ENCODE peak calls at places on chromosome 16, in four cellular contexts. One of them, this sample, is unnamed.

GRCh38 chr16:84529607-84530006 is 25.1 kb upstream of the MEAK7 start:
- DNase-seq in GM23338: no peak
- DNase-seq in stomach: no peak
- DNase-seq in prostate gland: no peak
- DNase-seq in this sample: no peak

GRCh38 chr16:1326380-1326779 is 7.1 kb upstream of the BAIAP3 start:
- DNase-seq in prostate gland: no peak
- DNase-seq in GM23338: no peak
- DNase-seq in stomach: no peak
- DNase-seq in this sample: no peak

GRCh38 chr16:81770008-81770407 is 9.1 kb upstream of the PLCG2 start:
- DNase-seq in prostate gland: no peak
- DNase-seq in GM23338: no peak
- DNase-seq in stomach: no peak
- DNase-seq in this sample: no peak

GRCh38 chr16:62156971-62157370 is 120.7 kb upstream of the CDH8 start:
- DNase-seq in stomach: no peak
- DNase-seq in GM23338: no peak
- DNase-seq in prostate gland: no peak
- DNase-seq in this sample: no peak

GRCh38 chr16:69193860-69194259 is 6.9 kb downstream of the SNTB2 start:
- DNase-seq in prostate gland: no peak
- DNase-seq in GM23338: no peak
- DNase-seq in stomach: no peak
- DNase-seq in this sample: no peak

GRCh38 chr16:84207266-84207665 is 16.3 kb downstream of the ADAD2 start:
- DNase-seq in stomach: no peak
- DNase-seq in GM23338: no peak
- DNase-seq in prostate gland: no peak
- DNase-seq in this sample: no peak

GRCh38 chr16:19135896-19136438 is 22.2 kb downstream of the ITPRIPL2 start:
- DNase-seq in GM23338: no peak
- DNase-seq in stomach: peak; percentile 36
- DNase-seq in prostate gland: peak; percentile 69
- DNase-seq in this sample: no peak

GRCh38 chr16:58661199-58661830 is 23.3 kb downstream of the SLC38A7 start:
- DNase-seq in stomach: peak; percentile 41
- DNase-seq in prostate gland: peak; percentile 39
- DNase-seq in GM23338: peak; percentile 87
- DNase-seq in this sample: no peak

GRCh38 chr16:265711-266110 is 10.0 kb downstream of the RGS11 start:
- DNase-seq in GM23338: no peak
- DNase-seq in stomach: peak; percentile 49
- DNase-seq in prostate gland: no peak
- DNase-seq in this sample: no peak

GRCh38 chr16:47774661-47775060 is 313.5 kb downstream of the PHKB start:
- DNase-seq in prostate gland: no peak
- DNase-seq in stomach: peak; percentile 58
- DNase-seq in GM23338: peak; percentile 55
- DNase-seq in this sample: peak; percentile 64

GRCh38 chr16:11201498-11202259 is 54.3 kb downstream of the SOCS1 start:
- DNase-seq in GM23338: peak; percentile 75
- DNase-seq in stomach: peak; percentile 41
- DNase-seq in prostate gland: no peak
- DNase-seq in this sample: no peak

GRCh38 chr16:11386791-11387546 is 41.7 kb downstream of the RMI2 start:
- DNase-seq in GM23338: peak; percentile 93
- DNase-seq in prostate gland: no peak
- DNase-seq in stomach: peak; percentile 57
- DNase-seq in this sample: no peak

GRCh38 chr16:67598527-67598926 is 36.2 kb downstream of the CTCF start:
- DNase-seq in prostate gland: no peak
- DNase-seq in stomach: no peak
- DNase-seq in GM23338: no peak
- DNase-seq in this sample: no peak

GRCh38 chr16:51418258-51418657 is 267.2 kb upstream of the SALL1 start:
- DNase-seq in stomach: no peak
- DNase-seq in GM23338: peak; percentile 45
- DNase-seq in prostate gland: no peak
- DNase-seq in this sample: no peak

GRCh38 chr16:84058211-84058610 is 15.6 kb upstream of the SLC38A8 start:
- DNase-seq in stomach: no peak
- DNase-seq in GM23338: no peak
- DNase-seq in prostate gland: no peak
- DNase-seq in this sample: no peak

GRCh38 chr16:58284488-58284887 is 10.3 kb downstream of the PRSS54 start:
- DNase-seq in prostate gland: no peak
- DNase-seq in stomach: no peak
- DNase-seq in GM23338: no peak
- DNase-seq in this sample: no peak

GRCh38 chr16:89396156-89396555 is 94.2 kb downstream of the ANKRD11 start:
- DNase-seq in prostate gland: no peak
- DNase-seq in GM23338: no peak
- DNase-seq in stomach: no peak
- DNase-seq in this sample: no peak

GRCh38 chr16:84177740-84178070 is 9.2 kb downstream of the TAF1C start:
- DNase-seq in stomach: no peak
- DNase-seq in prostate gland: no peak
- DNase-seq in GM23338: no peak
- DNase-seq in this sample: no peak

GRCh38 chr16:88948781-88949490 is 28.1 kb downstream of the CBFA2T3 start:
- DNase-seq in prostate gland: no peak
- DNase-seq in stomach: no peak
- DNase-seq in GM23338: no peak
- DNase-seq in this sample: peak; percentile 66

GRCh38 chr16:53754938-53755910 is 51.3 kb downstream of the FTO start:
- DNase-seq in GM23338: no peak
- DNase-seq in prostate gland: no peak
- DNase-seq in stomach: peak; percentile 65
- DNase-seq in this sample: no peak

GRCh38 chr16:87416826-87417471 is 24.8 kb downstream of the MAP1LC3B start:
- DNase-seq in prostate gland: no peak
- DNase-seq in stomach: no peak
- DNase-seq in GM23338: no peak
- DNase-seq in this sample: no peak

GRCh38 chr16:67442581-67443255 is 11.8 kb downstream of the HSD11B2 start:
- DNase-seq in prostate gland: no peak
- DNase-seq in stomach: no peak
- DNase-seq in GM23338: no peak
- DNase-seq in this sample: no peak

GRCh38 chr16:22671301-22672076 is 142.5 kb upstream of the HS3ST2 start:
- DNase-seq in prostate gland: no peak
- DNase-seq in stomach: no peak
- DNase-seq in GM23338: peak; percentile 53
- DNase-seq in this sample: no peak

GRCh38 chr16:51852892-51853291 is 694.1 kb downstream of the TOX3 start:
- DNase-seq in stomach: no peak
- DNase-seq in GM23338: no peak
- DNase-seq in prostate gland: no peak
- DNase-seq in this sample: no peak

GRCh38 chr16:73083271-73083670 is 35.3 kb upstream of the ZFHX3 start:
- DNase-seq in GM23338: no peak
- DNase-seq in stomach: no peak
- DNase-seq in prostate gland: no peak
- DNase-seq in this sample: no peak

GRCh38 chr16:79561729-79562128 is 38.8 kb downstream of the MAF start:
- DNase-seq in GM23338: no peak
- DNase-seq in stomach: no peak
- DNase-seq in prostate gland: no peak
- DNase-seq in this sample: no peak

GRCh38 chr16:68469728-68470460 is 21.6 kb upstream of the SMPD3 start:
- DNase-seq in GM23338: no peak
- DNase-seq in stomach: no peak
- DNase-seq in prostate gland: no peak
- DNase-seq in this sample: no peak

GRCh38 chr16:70770291-70770967 is 30.5 kb downstream of the VAC14 start:
- DNase-seq in stomach: no peak
- DNase-seq in GM23338: no peak
- DNase-seq in prostate gland: no peak
- DNase-seq in this sample: no peak

GRCh38 chr16:70772493-70772892 is 28.5 kb downstream of the VAC14 start:
- DNase-seq in prostate gland: no peak
- DNase-seq in GM23338: no peak
- DNase-seq in stomach: no peak
- DNase-seq in this sample: no peak

GRCh38 chr16:70769761-70770160 is 31.2 kb downstream of the VAC14 start:
- DNase-seq in stomach: no peak
- DNase-seq in prostate gland: no peak
- DNase-seq in GM23338: no peak
- DNase-seq in this sample: no peak

GRCh38 chr16:70769131-70769530 is 31.8 kb downstream of the VAC14 start:
- DNase-seq in GM23338: no peak
- DNase-seq in prostate gland: no peak
- DNase-seq in stomach: no peak
- DNase-seq in this sample: no peak

DNA sequence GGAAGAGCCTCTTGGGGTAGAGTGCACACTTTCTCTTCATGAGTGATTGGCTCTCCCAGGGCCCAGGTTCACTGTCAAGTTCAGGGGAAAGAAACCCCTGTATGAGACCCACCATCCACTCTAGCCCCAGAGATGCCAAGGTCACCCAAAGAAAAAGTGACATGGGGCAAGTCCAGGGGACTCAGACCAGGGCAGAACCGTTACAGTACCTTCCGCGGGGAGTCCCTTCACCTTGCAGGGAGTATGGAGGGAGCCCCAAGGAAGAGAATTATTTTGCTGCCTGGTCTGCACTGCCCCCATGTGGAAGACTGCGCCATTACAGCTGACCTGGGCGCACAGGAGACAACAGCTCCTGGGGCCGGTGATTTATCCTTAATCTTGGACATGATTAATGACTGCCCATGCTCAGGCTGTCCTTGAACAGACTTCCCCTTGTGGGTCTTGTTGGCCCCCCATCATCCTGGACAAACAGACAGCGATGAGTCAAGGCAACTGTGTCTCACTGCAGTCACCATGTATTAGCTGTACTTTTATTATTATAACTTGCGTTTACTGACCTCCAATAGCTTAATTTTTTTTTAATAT is 29.9 kb downstream of the VAC14 start:
- DNase-seq in stomach: peak; percentile 69
- DNase-seq in prostate gland: peak; percentile 55
- DNase-seq in GM23338: peak; percentile 77
- DNase-seq in this sample: peak; percentile 45
- TF ChIP-seq POLR2AphosphoS5 in stomach: no peak
- TF ChIP-seq POLR2AphosphoS5 in prostate gland: no peak
- TF ChIP-seq POLR2AphosphoS5 in GM23338: no peak
- TF ChIP-seq POLR2AphosphoS5 in this sample: no peak

GRCh38 chr16:31458073-31458834 is 1.0 kb upstream of the ARMC5 start:
- DNase-seq in stomach: peak; percentile 57
- DNase-seq in GM23338: peak; percentile 71
- DNase-seq in prostate gland: no peak
- DNase-seq in this sample: peak; percentile 93
- TF ChIP-seq CTCF in stomach: no peak
- TF ChIP-seq CTCF in GM23338: no peak
- TF ChIP-seq CTCF in prostate gland: no peak
- TF ChIP-seq CTCF in this sample: no peak

GRCh38 chr16:29770250-29770929 is 7.7 kb upstream of the ZG16 start:
- DNase-seq in GM23338: no peak
- DNase-seq in prostate gland: no peak
- DNase-seq in stomach: no peak
- DNase-seq in this sample: no peak
- TF ChIP-seq POLR2AphosphoS5 in GM23338: no peak
- TF ChIP-seq POLR2AphosphoS5 in prostate gland: no peak
- TF ChIP-seq POLR2AphosphoS5 in stomach: no peak
- TF ChIP-seq POLR2AphosphoS5 in this sample: no peak

GRCh38 chr16:49869731-49870130 is 13.8 kb upstream of the ZNF423 start:
- DNase-seq in GM23338: no peak
- DNase-seq in stomach: no peak
- DNase-seq in prostate gland: no peak
- DNase-seq in this sample: no peak
- TF ChIP-seq CTCF in GM23338: no peak
- TF ChIP-seq CTCF in stomach: no peak
- TF ChIP-seq CTCF in prostate gland: no peak
- TF ChIP-seq CTCF in this sample: no peak

GRCh38 chr16:17302213-17302612 is 168.5 kb downstream of the XYLT1 start:
- DNase-seq in prostate gland: no peak
- DNase-seq in GM23338: no peak
- DNase-seq in stomach: no peak
- DNase-seq in this sample: no peak

GRCh38 chr16:17302620-17303019 is 168.1 kb downstream of the XYLT1 start:
- DNase-seq in prostate gland: no peak
- DNase-seq in stomach: no peak
- DNase-seq in GM23338: no peak
- DNase-seq in this sample: no peak

GRCh38 chr16:17301184-17301583 is 169.6 kb downstream of the XYLT1 start:
- DNase-seq in stomach: no peak
- DNase-seq in GM23338: no peak
- DNase-seq in prostate gland: no peak
- DNase-seq in this sample: no peak

GRCh38 chr16:17303101-17303500 is 167.7 kb downstream of the XYLT1 start:
- DNase-seq in GM23338: no peak
- DNase-seq in stomach: peak; percentile 53
- DNase-seq in prostate gland: no peak
- DNase-seq in this sample: no peak

DNA sequence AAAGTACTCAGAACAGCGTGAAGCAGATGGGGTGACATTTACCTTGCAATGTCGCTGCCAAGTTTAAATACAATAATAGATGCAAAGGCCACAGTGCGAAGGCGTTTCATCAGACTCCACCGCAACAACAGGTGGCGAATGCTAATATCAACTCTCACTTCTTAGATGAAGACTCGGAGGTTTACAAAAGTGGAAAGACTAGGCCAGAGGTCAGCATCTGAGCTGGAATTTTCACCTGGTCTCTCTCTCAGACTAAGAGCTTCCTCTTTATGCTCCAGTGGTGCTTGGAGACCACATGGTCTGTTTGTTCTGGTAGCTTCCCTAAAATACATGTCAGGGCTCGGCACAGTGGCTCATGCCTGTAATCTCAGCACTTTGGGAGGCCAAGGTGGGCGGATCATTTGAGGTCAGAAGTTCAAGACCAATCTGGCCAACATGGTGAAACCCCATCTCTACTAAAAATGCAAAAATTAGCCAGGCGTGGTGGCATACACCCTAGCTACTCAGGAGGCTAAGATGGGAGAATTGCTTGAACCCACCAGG is 169.1 kb downstream of the XYLT1 start:
- DNase-seq in stomach: peak; percentile 29
- DNase-seq in prostate gland: no peak
- DNase-seq in GM23338: no peak
- DNase-seq in this sample: peak; percentile 54
- TF ChIP-seq POLR2AphosphoS5 in stomach: no peak
- TF ChIP-seq POLR2AphosphoS5 in prostate gland: no peak
- TF ChIP-seq POLR2AphosphoS5 in GM23338: no peak
- TF ChIP-seq POLR2AphosphoS5 in this sample: no peak

This sample was measured in upper lobe of left lung.